ENCODE peak calls at places on chromosomes 6 and 20, in six cellular contexts. C, X, S, I, O and D are unnamed samples.

GRCh38 chr20:22652685-22653568 is 68.6 kb upstream of the FOXA2 start:
- DNase-seq in S (peak), X (no peak), C (peak), O (no peak), I (no peak), D (no peak)

GRCh38 chr6:89464295-89464694 is 31.3 kb downstream of the ANKRD6 start:
- DNase-seq in O (no peak), X (no peak), S (no peak), I (no peak), C (no peak), D (no peak)

GRCh38 chr20:44496976-44497375 is 21.3 kb downstream of the TTPAL start:
- DNase-seq in I (no peak), O (peak), X (peak), S (no peak), C (peak), D (peak)

GRCh38 chr6:9455794-9456193 is 959.1 kb downstream of the TFAP2A start:
- DNase-seq in C (no peak), S (no peak), O (no peak), X (no peak), I (no peak), D (no peak)

GRCh38 chr20:62938105-62938888 is at the start of gene GID8:
- DNase-seq in C (peak), O (peak), I (peak), X (no peak), S (peak), D (peak)

GRCh38 chr6:91081452-91082067 is 494.7 kb upstream of the MAP3K7 start:
- DNase-seq in X (peak), C (peak), O (peak), S (no peak), I (no peak), D (peak)

GRCh38 chr20:3677733-3678132 is 4.1 kb downstream of the ADAM33 start:
- DNase-seq in O (peak), X (no peak), C (peak), S (peak), I (no peak), D (no peak)

GRCh38 chr6:113909224-113909856 is 52.2 kb downstream of the MARCKS start:
- DNase-seq in S (no peak), O (peak), I (no peak), X (no peak), C (peak), D (peak)

GRCh38 chr6:36418558-36418957 is 24.1 kb downstream of the PXT1 start:
- DNase-seq in C (peak), X (no peak), I (no peak), S (no peak), O (no peak), D (no peak)

GRCh38 chr6:7108964-7109836 is 1.4 kb downstream of the RREB1 start:
- DNase-seq in O (peak), I (peak), X (peak), C (peak), S (peak), D (peak)

GRCh38 chr20:34268851-34269668 is 27.8 kb downstream of the ASIP start:
- DNase-seq in S (peak), X (no peak), C (peak), O (peak), I (peak), D (peak)

GRCh38 chr6:12423852-12424251 is 133.7 kb downstream of the EDN1 start:
- DNase-seq in O (no peak), X (no peak), I (no peak), C (no peak), S (no peak), D (no peak)

GRCh38 chr6:45895569-45895968 is 120.1 kb downstream of the CLIC5 start:
- DNase-seq in S (no peak), X (no peak), I (no peak), C (no peak), O (no peak), D (no peak)

GRCh38 chr6:143741480-143741879 is 63.7 kb downstream of the PHACTR2 start:
- DNase-seq in X (no peak), O (no peak), S (no peak), I (no peak), C (no peak), D (no peak)

GRCh38 chr20:58213112-58213511 is 15.3 kb downstream of the ANKRD60 start:
- DNase-seq in X (no peak), O (peak), S (no peak), I (peak), C (peak), D (no peak)

GRCh38 chr20:54624701-54625472 is 149.5 kb downstream of the DOK5 start:
- DNase-seq in X (no peak), C (no peak), S (no peak), O (peak), I (no peak), D (no peak)

GRCh38 chr6:121835662-121836061 is 400.2 kb downstream of the GJA1 start:
- DNase-seq in X (no peak), O (no peak), S (no peak), C (no peak), I (no peak), D (peak)

GRCh38 chr6:37516076-37516919 is 16.6 kb upstream of the CCDC167 start:
- DNase-seq in C (no peak), S (peak), X (no peak), I (peak), O (peak), D (no peak)

GRCh38 chr6:155418017-155418749 is 37.5 kb downstream of the NOX3 start:
- DNase-seq in O (peak), C (peak), I (no peak), S (peak), X (no peak), D (peak)

GRCh38 chr20:42577193-42577592 is 612.5 kb downstream of the PTPRT start:
- DNase-seq in S (no peak), C (no peak), I (no peak), O (no peak), X (no peak), D (no peak)

GRCh38 chr20:12597491-12597890 is 411.3 kb upstream of the SPTLC3 start:
- DNase-seq in S (no peak), I (no peak), C (no peak), X (no peak), O (no peak), D (no peak)

GRCh38 chr6:57216235-57217101 is 5.6 kb downstream of the RAB23 start:
- DNase-seq in C (peak), I (no peak), O (no peak), X (peak), S (peak), D (no peak)

GRCh38 chr6:160337301-160337700 is 10.9 kb upstream of the SLC22A3 start:
- DNase-seq in O (peak), I (no peak), S (no peak), C (peak), X (no peak), D (peak)

GRCh38 chr20:3115190-3116107 is 30.9 kb upstream of the AVP start:
- DNase-seq in S (no peak), C (peak), X (no peak), O (peak), I (no peak), D (peak)

GRCh38 chr6:19478992-19479391 is 358.2 kb upstream of the ID4 start:
- DNase-seq in X (peak), S (no peak), O (peak), C (peak), I (no peak), D (peak)

GRCh38 chr6:167492096-167492449 is 167.2 kb downstream of the TTLL2 start:
- DNase-seq in X (no peak), O (no peak), C (no peak), S (no peak), I (no peak), D (no peak)

GRCh38 chr20:57439432-57439831 is 48.2 kb downstream of the RBM38 start:
- DNase-seq in I (peak), O (no peak), X (no peak), C (peak), S (peak), D (no peak)

GRCh38 chr6:20056350-20056992 is 155.8 kb downstream of the MBOAT1 start:
- DNase-seq in C (peak), X (peak), S (no peak), I (no peak), O (peak), D (peak)